ENCODE peak calls at places on chromosomes 7 and 10, in ten cellular contexts. One of them, this sample, is unnamed.

GRCh38 chr10:70578371-70578947 is 24.1 kb downstream of the PRF1 start:
- DNase-seq in spleen: no peak
- DNase-seq in sigmoid colon: peak; percentile 15
- DNase-seq in stomach: no peak
- DNase-seq in prostate gland: no peak
- DNase-seq in suprapubic skin: no peak
- DNase-seq in endothelial cell of umbilical vein: no peak
- DNase-seq in esophagus muscularis mucosa: no peak
- DNase-seq in transverse colon: peak; percentile 53
- DNase-seq in H1: no peak
- DNase-seq in this sample: no peak

GRCh38 chr10:117936136-117936535 is 110.6 kb downstream of the RAB11FIP2 start:
- DNase-seq in stomach: no peak
- DNase-seq in esophagus muscularis mucosa: no peak
- DNase-seq in H1: no peak
- DNase-seq in suprapubic skin: no peak
- DNase-seq in sigmoid colon: no peak
- DNase-seq in endothelial cell of umbilical vein: no peak
- DNase-seq in spleen: no peak
- DNase-seq in transverse colon: no peak
- DNase-seq in prostate gland: no peak
- DNase-seq in this sample: no peak

GRCh38 chr10:7817576-7817975 is 729 bp upstream of the TAF3 start:
- DNase-seq in stomach: no peak
- DNase-seq in prostate gland: no peak
- DNase-seq in spleen: peak; percentile 83
- DNase-seq in sigmoid colon: no peak
- DNase-seq in H1: no peak
- DNase-seq in esophagus muscularis mucosa: no peak
- DNase-seq in suprapubic skin: no peak
- DNase-seq in transverse colon: no peak
- DNase-seq in endothelial cell of umbilical vein: no peak
- DNase-seq in this sample: no peak

GRCh38 chr7:25809441-25809840 is 342.6 kb upstream of the NFE2L3 start:
- DNase-seq in stomach: no peak
- DNase-seq in spleen: no peak
- DNase-seq in endothelial cell of umbilical vein: no peak
- DNase-seq in prostate gland: no peak
- DNase-seq in transverse colon: no peak
- DNase-seq in esophagus muscularis mucosa: no peak
- DNase-seq in suprapubic skin: no peak
- DNase-seq in H1: no peak
- DNase-seq in sigmoid colon: no peak
- DNase-seq in this sample: no peak

GRCh38 chr7:93004906-93005305 is 112.9 kb downstream of the SAMD9 start:
- DNase-seq in H1: no peak
- DNase-seq in prostate gland: no peak
- DNase-seq in suprapubic skin: no peak
- DNase-seq in esophagus muscularis mucosa: no peak
- DNase-seq in sigmoid colon: no peak
- DNase-seq in transverse colon: no peak
- DNase-seq in stomach: no peak
- DNase-seq in spleen: no peak
- DNase-seq in endothelial cell of umbilical vein: no peak
- DNase-seq in this sample: no peak

GRCh38 chr7:157428554-157428945 is 91.7 kb downstream of the DNAJB6 start:
- DNase-seq in suprapubic skin: no peak
- DNase-seq in spleen: peak; percentile 71
- DNase-seq in prostate gland: no peak
- DNase-seq in stomach: no peak
- DNase-seq in sigmoid colon: peak; percentile 40
- DNase-seq in esophagus muscularis mucosa: no peak
- DNase-seq in H1: peak; percentile 44
- DNase-seq in endothelial cell of umbilical vein: no peak
- DNase-seq in transverse colon: no peak
- DNase-seq in this sample: no peak

GRCh38 chr10:127243490-127244272 is 47.3 kb upstream of the INSYN2A start:
- DNase-seq in transverse colon: peak; percentile 26
- DNase-seq in spleen: no peak
- DNase-seq in suprapubic skin: no peak
- DNase-seq in esophagus muscularis mucosa: peak; percentile 64
- DNase-seq in H1: peak; percentile 83
- DNase-seq in endothelial cell of umbilical vein: peak; percentile 58
- DNase-seq in sigmoid colon: no peak
- DNase-seq in prostate gland: no peak
- DNase-seq in stomach: peak; percentile 34
- DNase-seq in this sample: no peak

GRCh38 chr10:124727389-124727960 is 16.7 kb downstream of the FAM53B start:
- DNase-seq in prostate gland: peak; percentile 54
- DNase-seq in H1: no peak
- DNase-seq in suprapubic skin: no peak
- DNase-seq in spleen: peak; percentile 65
- DNase-seq in stomach: no peak
- DNase-seq in endothelial cell of umbilical vein: no peak
- DNase-seq in esophagus muscularis mucosa: no peak
- DNase-seq in sigmoid colon: no peak
- DNase-seq in transverse colon: peak; percentile 49
- DNase-seq in this sample: no peak

GRCh38 chr7:74222851-74223710 is 13.3 kb downstream of the LAT2 start:
- DNase-seq in endothelial cell of umbilical vein: no peak
- DNase-seq in esophagus muscularis mucosa: no peak
- DNase-seq in H1: no peak
- DNase-seq in transverse colon: no peak
- DNase-seq in sigmoid colon: no peak
- DNase-seq in spleen: no peak
- DNase-seq in prostate gland: no peak
- DNase-seq in suprapubic skin: no peak
- DNase-seq in stomach: no peak
- DNase-seq in this sample: no peak

GRCh38 chr7:74225400-74225799 is 15.6 kb downstream of the LAT2 start:
- DNase-seq in transverse colon: no peak
- DNase-seq in spleen: no peak
- DNase-seq in H1: no peak
- DNase-seq in stomach: no peak
- DNase-seq in prostate gland: no peak
- DNase-seq in suprapubic skin: no peak
- DNase-seq in esophagus muscularis mucosa: no peak
- DNase-seq in endothelial cell of umbilical vein: no peak
- DNase-seq in sigmoid colon: no peak
- DNase-seq in this sample: no peak

GRCh38 chr7:74224511-74224832 is 14.7 kb downstream of the LAT2 start:
- DNase-seq in endothelial cell of umbilical vein: no peak
- DNase-seq in esophagus muscularis mucosa: no peak
- DNase-seq in suprapubic skin: no peak
- DNase-seq in stomach: no peak
- DNase-seq in transverse colon: no peak
- DNase-seq in prostate gland: no peak
- DNase-seq in H1: no peak
- DNase-seq in spleen: no peak
- DNase-seq in sigmoid colon: no peak
- DNase-seq in this sample: no peak

GRCh38 chr7:74221713-74222112 is 11.9 kb downstream of the LAT2 start:
- DNase-seq in spleen: no peak
- DNase-seq in endothelial cell of umbilical vein: no peak
- DNase-seq in suprapubic skin: no peak
- DNase-seq in prostate gland: no peak
- DNase-seq in stomach: no peak
- DNase-seq in transverse colon: no peak
- DNase-seq in sigmoid colon: no peak
- DNase-seq in esophagus muscularis mucosa: no peak
- DNase-seq in H1: no peak
- DNase-seq in this sample: no peak

DNA sequence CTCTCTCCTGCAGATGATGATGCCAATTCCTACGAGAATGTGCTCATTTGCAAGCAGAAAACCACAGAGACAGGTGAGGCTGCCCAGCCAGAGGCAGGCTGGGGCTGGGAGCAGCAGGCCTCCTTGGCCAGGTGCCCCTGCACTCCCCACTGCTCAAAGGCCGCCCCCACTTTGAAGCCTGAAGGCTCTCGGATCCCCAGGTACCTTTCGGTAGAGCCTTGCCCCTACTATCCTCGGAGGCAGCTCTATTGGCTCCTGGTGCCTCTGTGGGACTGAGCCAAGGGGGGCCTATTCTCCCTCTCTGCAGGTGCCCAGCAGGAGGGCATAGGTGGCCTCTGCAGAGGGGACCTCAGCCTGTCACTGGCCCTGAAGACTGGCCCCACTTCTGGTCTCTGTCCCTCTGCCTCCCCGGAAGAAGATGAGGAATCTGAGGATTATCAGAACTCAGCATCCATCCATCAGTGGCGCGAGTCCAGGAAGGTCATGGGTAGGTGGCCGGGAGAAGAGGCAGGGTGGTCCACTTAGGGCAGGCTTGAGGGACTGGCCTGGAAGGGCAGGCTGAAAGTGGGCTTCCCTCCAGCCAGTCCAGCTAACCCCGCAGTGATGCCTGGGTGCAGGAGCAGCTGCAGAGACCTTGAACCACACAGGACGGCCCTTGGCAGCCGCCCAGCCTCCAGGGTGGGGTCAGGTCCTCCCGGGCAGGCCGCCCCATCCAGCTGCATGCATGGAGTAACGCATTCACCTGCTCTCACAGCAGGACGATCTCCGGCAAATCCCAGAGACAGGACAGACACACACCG is 14.1 kb downstream of the LAT2 start:
- DNase-seq in suprapubic skin: no peak
- DNase-seq in transverse colon: no peak
- DNase-seq in H1: no peak
- DNase-seq in prostate gland: no peak
- DNase-seq in sigmoid colon: no peak
- DNase-seq in endothelial cell of umbilical vein: no peak
- DNase-seq in esophagus muscularis mucosa: no peak
- DNase-seq in spleen: no peak
- DNase-seq in stomach: no peak
- DNase-seq in this sample: no peak
- TF ChIP-seq POLR2AphosphoS5 in suprapubic skin: no peak
- TF ChIP-seq POLR2AphosphoS5 in transverse colon: no peak
- TF ChIP-seq POLR2AphosphoS5 in H1: no peak
- TF ChIP-seq POLR2AphosphoS5 in prostate gland: no peak
- TF ChIP-seq POLR2AphosphoS5 in sigmoid colon: no peak
- TF ChIP-seq POLR2AphosphoS5 in endothelial cell of umbilical vein: no peak
- TF ChIP-seq POLR2AphosphoS5 in esophagus muscularis mucosa: no peak
- TF ChIP-seq POLR2AphosphoS5 in spleen: peak; percentile 12
- TF ChIP-seq POLR2AphosphoS5 in stomach: no peak
- TF ChIP-seq POLR2AphosphoS5 in this sample: no peak

GRCh38 chr10:11163990-11164805 is 146.5 kb downstream of the CELF2 start:
- DNase-seq in spleen: peak; percentile 82
- DNase-seq in endothelial cell of umbilical vein: no peak
- DNase-seq in stomach: no peak
- DNase-seq in sigmoid colon: no peak
- DNase-seq in suprapubic skin: no peak
- DNase-seq in transverse colon: no peak
- DNase-seq in esophagus muscularis mucosa: no peak
- DNase-seq in H1: peak; percentile 48
- DNase-seq in prostate gland: no peak
- DNase-seq in this sample: no peak
- H3K4me1 ChIP-seq in spleen: peaks cover 33% of the 10 kb centered on the region
- H3K4me1 ChIP-seq in endothelial cell of umbilical vein: peaks cover 9% of the 10 kb centered on the region
- H3K4me1 ChIP-seq in stomach: peaks cover 56% of the 10 kb centered on the region
- H3K4me1 ChIP-seq in sigmoid colon: peaks cover 43% of the 10 kb centered on the region
- H3K4me1 ChIP-seq in suprapubic skin: peaks cover 42% of the 10 kb centered on the region
- H3K4me1 ChIP-seq in transverse colon: peaks cover 13% of the 10 kb centered on the region
- H3K4me1 ChIP-seq in esophagus muscularis mucosa: peaks cover 89% of the 10 kb centered on the region
- H3K4me1 ChIP-seq in H1: peaks cover 3% of the 10 kb centered on the region
- H3K4me1 ChIP-seq in prostate gland: no peaks in the 10 kb centered on the region
- H3K4me1 ChIP-seq in this sample: no peaks in the 10 kb centered on the region

GRCh38 chr7:5523052-5523711 is 99.5 kb upstream of the TNRC18 start:
- DNase-seq in prostate gland: no peak
- DNase-seq in esophagus muscularis mucosa: no peak
- DNase-seq in sigmoid colon: peak; percentile 86
- DNase-seq in endothelial cell of umbilical vein: no peak
- DNase-seq in stomach: no peak
- DNase-seq in H1: peak; percentile 76
- DNase-seq in spleen: no peak
- DNase-seq in transverse colon: peak; percentile 44
- DNase-seq in suprapubic skin: no peak
- DNase-seq in this sample: no peak
- TF ChIP-seq POLR2A in prostate gland: no peak
- TF ChIP-seq POLR2A in esophagus muscularis mucosa: no peak
- TF ChIP-seq POLR2A in sigmoid colon: peak; percentile 26
- TF ChIP-seq POLR2A in endothelial cell of umbilical vein: peak; percentile 40
- TF ChIP-seq POLR2A in stomach: no peak
- TF ChIP-seq POLR2A in H1: no peak
- TF ChIP-seq POLR2A in spleen: no peak
- TF ChIP-seq POLR2A in transverse colon: peak; percentile 19
- TF ChIP-seq POLR2A in suprapubic skin: no peak
- TF ChIP-seq POLR2A in this sample: no peak

GRCh38 chr7:70618020-70618551 is 513.9 kb upstream of the GALNT17 start:
- DNase-seq in sigmoid colon: no peak
- DNase-seq in spleen: no peak
- DNase-seq in prostate gland: no peak
- DNase-seq in suprapubic skin: no peak
- DNase-seq in H1: no peak
- DNase-seq in endothelial cell of umbilical vein: no peak
- DNase-seq in transverse colon: no peak
- DNase-seq in stomach: no peak
- DNase-seq in esophagus muscularis mucosa: no peak
- DNase-seq in this sample: no peak

GRCh38 chr7:70616821-70617220 is 515.1 kb upstream of the GALNT17 start:
- DNase-seq in esophagus muscularis mucosa: no peak
- DNase-seq in stomach: no peak
- DNase-seq in spleen: no peak
- DNase-seq in prostate gland: no peak
- DNase-seq in sigmoid colon: no peak
- DNase-seq in transverse colon: no peak
- DNase-seq in suprapubic skin: no peak
- DNase-seq in endothelial cell of umbilical vein: no peak
- DNase-seq in H1: no peak
- DNase-seq in this sample: no peak

GRCh38 chr7:70620333-70621055 is 511.4 kb upstream of the GALNT17 start:
- DNase-seq in transverse colon: no peak
- DNase-seq in endothelial cell of umbilical vein: no peak
- DNase-seq in prostate gland: no peak
- DNase-seq in H1: no peak
- DNase-seq in suprapubic skin: no peak
- DNase-seq in stomach: no peak
- DNase-seq in esophagus muscularis mucosa: no peak
- DNase-seq in sigmoid colon: no peak
- DNase-seq in spleen: no peak
- DNase-seq in this sample: no peak

GRCh38 chr7:70619659-70620058 is 512.3 kb upstream of the GALNT17 start:
- DNase-seq in stomach: no peak
- DNase-seq in sigmoid colon: no peak
- DNase-seq in esophagus muscularis mucosa: no peak
- DNase-seq in H1: no peak
- DNase-seq in spleen: no peak
- DNase-seq in suprapubic skin: no peak
- DNase-seq in prostate gland: no peak
- DNase-seq in endothelial cell of umbilical vein: no peak
- DNase-seq in transverse colon: no peak
- DNase-seq in this sample: no peak

DNA sequence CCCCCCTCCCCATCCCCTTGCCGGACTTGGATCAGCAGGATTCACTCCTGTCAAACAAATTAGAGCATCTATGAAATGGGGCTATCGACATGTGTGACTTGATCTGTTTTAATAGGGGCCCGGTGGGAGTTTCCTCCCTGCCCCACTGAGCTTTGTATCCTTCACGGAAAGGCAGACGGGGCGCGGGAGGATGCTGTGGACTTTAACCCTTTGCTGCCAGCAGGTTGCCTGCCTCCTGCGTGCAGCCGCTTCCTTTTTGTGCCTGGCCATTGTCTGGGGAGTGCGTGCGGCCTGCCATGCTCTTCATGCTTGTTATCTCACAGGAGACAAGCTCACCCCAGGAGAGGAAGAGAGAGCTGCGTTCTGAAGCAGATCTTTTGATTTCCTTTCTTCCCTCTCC is 512.8 kb upstream of the GALNT17 start:
- DNase-seq in prostate gland: no peak
- DNase-seq in transverse colon: no peak
- DNase-seq in spleen: no peak
- DNase-seq in endothelial cell of umbilical vein: no peak
- DNase-seq in stomach: no peak
- DNase-seq in sigmoid colon: no peak
- DNase-seq in suprapubic skin: no peak
- DNase-seq in H1: peak; percentile 61
- DNase-seq in esophagus muscularis mucosa: no peak
- DNase-seq in this sample: no peak
- TF ChIP-seq POLR2AphosphoS5 in prostate gland: no peak
- TF ChIP-seq POLR2AphosphoS5 in transverse colon: no peak
- TF ChIP-seq POLR2AphosphoS5 in spleen: no peak
- TF ChIP-seq POLR2AphosphoS5 in endothelial cell of umbilical vein: no peak
- TF ChIP-seq POLR2AphosphoS5 in stomach: no peak
- TF ChIP-seq POLR2AphosphoS5 in sigmoid colon: no peak
- TF ChIP-seq POLR2AphosphoS5 in suprapubic skin: no peak
- TF ChIP-seq POLR2AphosphoS5 in H1: no peak
- TF ChIP-seq POLR2AphosphoS5 in esophagus muscularis mucosa: no peak
- TF ChIP-seq POLR2AphosphoS5 in this sample: no peak

This sample was measured in breast epithelium.